ENCODE peak calls at places on chromosome 7, in seven cellular contexts. Y is left lung; J is adipocyte; I is Panc1; R is CD4-positive, CD25-positive, alpha-beta regulatory T cell; G is keratinocyte; P is GM23248. Q is an unnamed sample.

GRCh38 chr7:143934526-143935340 is at the start of gene OR2F2:
- DNase-seq in Y (no peak), J (peak; percentile 77), I (no peak), R (no peak), G (no peak), P (peak; percentile 73), Q (no peak)

GRCh38 chr7:106165328-106165727 is 53.2 kb upstream of the SYPL1 start:
- DNase-seq in Y (no peak), J (peak; percentile 60), I (no peak), R (no peak), G (no peak), P (peak; percentile 91), Q (no peak)

GRCh38 chr7:123666492-123666891 is 10.8 kb downstream of the LMOD2 start:
- DNase-seq in Y (no peak), J (no peak), I (no peak), R (no peak), G (no peak), P (no peak), Q (no peak)

GRCh38 chr7:34133983-34134782 is 228.8 kb downstream of the BMPER start:
- DNase-seq in Y (peak; percentile 41), J (peak; percentile 88), I (peak; percentile 24), R (peak; percentile 5), G (no peak), P (peak; percentile 88), Q (no peak)

GRCh38 chr7:154287370-154287769 is 235.2 kb downstream of the DPP6 start:
- DNase-seq in Y (no peak), J (no peak), I (no peak), R (no peak), G (no peak), P (no peak), Q (no peak)

GRCh38 chr7:55536619-55537457 is 35.5 kb downstream of the VOPP1 start:
- DNase-seq in Y (no peak), J (no peak), I (no peak), R (peak; percentile 60), G (no peak), P (no peak), Q (no peak)

GRCh38 chr7:5387711-5388245 is 35.9 kb downstream of the TNRC18 start:
- DNase-seq in Y (no peak), J (no peak), I (no peak), R (no peak), G (no peak), P (no peak), Q (no peak)

GRCh38 chr7:2154831-2155230 is 77.9 kb downstream of the MAD1L1 start:
- DNase-seq in Y (peak; percentile 11), J (no peak), I (no peak), R (no peak), G (no peak), P (no peak), Q (no peak)

GRCh38 chr7:87926581-87927461 is 7.2 kb upstream of the ADAM22 start:
- DNase-seq in Y (peak; percentile 53), J (no peak), I (no peak), R (peak; percentile 7), G (no peak), P (no peak), Q (no peak)

GRCh38 chr7:99955247-99955646 is 20.6 kb downstream of the AZGP1 start:
- DNase-seq in Y (no peak), J (no peak), I (no peak), R (no peak), G (no peak), P (no peak), Q (no peak)

GRCh38 chr7:37441405-37441797 is 7.3 kb downstream of the ELMO1 start:
- DNase-seq in Y (no peak), J (no peak), I (no peak), R (no peak), G (no peak), P (no peak), Q (no peak)

GRCh38 chr7:29189743-29190201 is 4.8 kb upstream of the CHN2 start:
- DNase-seq in Y (peak; percentile 63), J (peak; percentile 60), I (peak; percentile 10), R (peak; percentile 37), G (no peak), P (peak; percentile 52), Q (no peak)

GRCh38 chr7:4226166-4226857 is 455.8 kb upstream of the FOXK1 start:
- DNase-seq in Y (no peak), J (no peak), I (no peak), R (no peak), G (no peak), P (no peak), Q (no peak)

GRCh38 chr7:133021196-133021595 is 60.7 kb downstream of the CHCHD3 start:
- DNase-seq in Y (no peak), J (no peak), I (no peak), R (no peak), G (no peak), P (no peak), Q (no peak)

GRCh38 chr7:114825423-114825951 is 96.4 kb upstream of the MDFIC start:
- DNase-seq in Y (no peak), J (no peak), I (no peak), R (peak; percentile 64), G (no peak), P (no peak), Q (no peak)

GRCh38 chr7:157831143-157831900 is 494.5 kb downstream of the DNAJB6 start:
- DNase-seq in Y (no peak), J (no peak), I (no peak), R (no peak), G (no peak), P (no peak), Q (no peak)

DNA sequence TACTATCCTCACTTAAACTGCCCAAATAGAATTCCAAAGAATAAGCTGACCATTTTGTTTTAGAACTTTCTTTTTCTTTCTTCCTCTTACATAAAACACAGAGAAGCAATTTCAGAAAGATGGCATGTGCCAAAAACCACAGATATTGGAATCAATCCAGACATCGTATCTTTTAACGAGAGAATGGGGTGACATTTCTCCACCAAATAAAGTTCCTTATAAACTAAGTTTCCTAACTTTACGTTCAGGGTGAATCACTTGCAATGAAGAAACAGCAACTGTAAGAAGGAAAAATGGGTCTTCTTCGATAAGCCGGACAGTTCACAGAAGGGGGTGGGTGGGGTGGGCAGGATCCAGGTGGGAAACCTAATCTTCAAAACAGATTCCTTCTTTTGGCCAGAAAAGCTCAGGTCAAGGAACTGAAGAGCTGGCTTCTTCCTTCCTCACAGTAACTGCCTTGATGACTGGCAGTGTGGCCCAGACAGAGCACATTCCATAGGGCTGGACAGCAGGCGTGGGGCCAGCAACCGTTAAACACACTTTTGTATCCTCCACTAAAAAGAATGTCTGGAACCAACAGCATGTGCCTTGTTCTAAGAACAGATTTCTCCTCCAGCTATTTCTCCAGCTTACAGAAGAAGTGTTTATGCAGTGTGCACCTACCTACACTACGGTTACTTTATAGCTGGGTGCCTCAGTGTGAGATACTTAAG is 31.5 kb downstream of the CREB3L2 start:
- DNase-seq in Y (peak; percentile 67), J (peak; percentile 91), I (no peak), R (no peak), G (no peak), P (peak; percentile 93), Q (no peak)
- H3K4me1 ChIP-seq in Y (peaks cover 33% of the 10 kb centered on the region), J (peaks cover 61% of the 10 kb centered on the region), I (peaks cover 7% of the 10 kb centered on the region), R (no peaks in the 10 kb centered on the region), G (peaks cover 5% of the 10 kb centered on the region), P (peaks cover 75% of the 10 kb centered on the region), Q (no peaks in the 10 kb centered on the region)

DNA sequence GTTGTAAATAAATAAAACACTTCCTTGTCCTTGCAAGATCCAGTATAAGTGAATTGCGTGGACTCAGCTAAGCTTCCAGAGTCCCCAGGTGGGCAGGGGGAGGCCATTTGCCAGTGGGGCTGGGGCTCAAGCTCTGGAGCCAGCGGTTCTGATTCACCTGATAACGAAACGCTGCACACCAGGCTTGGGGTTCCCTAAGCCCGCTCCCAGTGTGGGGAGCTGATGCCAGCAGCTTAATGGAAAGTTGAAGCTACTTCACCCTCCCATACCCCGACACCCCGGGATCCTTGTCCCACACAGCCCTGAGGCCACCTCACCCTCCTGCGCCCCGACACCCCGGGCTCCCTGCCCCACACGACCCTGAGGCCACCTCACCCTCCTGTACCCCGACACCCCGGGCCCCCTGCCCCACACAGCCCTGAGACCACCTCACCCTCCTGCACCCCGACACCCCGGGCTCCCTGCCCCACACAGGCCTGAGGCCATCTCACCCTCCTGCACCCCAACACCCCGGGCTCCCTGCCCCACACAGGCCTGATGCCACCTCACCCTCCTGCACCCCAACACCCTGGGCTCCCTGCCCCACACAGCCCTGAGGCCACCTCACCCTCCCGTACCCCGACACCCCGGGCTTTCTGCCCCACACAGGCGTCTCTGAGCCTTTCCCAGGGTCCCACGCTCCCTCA is 30.8 kb downstream of the FKBP6 start:
- DNase-seq in Y (no peak), J (no peak), I (no peak), R (no peak), G (no peak), P (no peak), Q (no peak)
- H3K4me3 ChIP-seq in Y (no peak overlapping the region), J (peak overlapping the region; percentile 62), I (peak overlapping the region; percentile 53), R (no peak overlapping the region), G (no peak overlapping the region), P (peak overlapping the region; percentile 45), Q (no peak overlapping the region)

DNA sequence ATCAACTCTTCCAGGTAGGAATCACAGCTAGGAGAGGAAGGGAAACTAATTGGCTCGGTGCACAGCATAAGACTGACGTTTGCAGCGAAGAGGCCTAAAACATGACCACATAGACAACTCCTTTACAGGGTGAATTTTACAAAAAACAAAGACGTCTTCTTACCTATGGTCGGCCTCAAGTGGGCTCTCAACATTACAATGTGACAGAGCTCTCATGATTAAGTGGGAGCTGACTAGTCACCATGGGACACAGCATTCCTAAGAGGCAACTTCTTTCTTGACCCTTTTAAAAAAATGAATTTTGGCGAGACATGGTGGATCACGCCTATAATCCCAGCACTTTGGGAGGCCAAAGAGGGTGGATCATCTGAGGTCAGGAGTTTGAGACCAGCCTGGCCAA is 4.6 kb downstream of the PDIA4 start:
- DNase-seq in Y (no peak), J (no peak), I (no peak), R (no peak), G (no peak), P (no peak), Q (no peak)
- H3K4me1 ChIP-seq in Y (peaks cover 29% of the 10 kb centered on the region), J (peaks cover 10% of the 10 kb centered on the region), I (peaks cover 14% of the 10 kb centered on the region), R (peaks cover 29% of the 10 kb centered on the region), G (peaks cover 16% of the 10 kb centered on the region), P (peaks cover 12% of the 10 kb centered on the region), Q (peaks cover 19% of the 10 kb centered on the region)

GRCh38 chr7:35652124-35652523 is 42.8 kb downstream of the HERPUD2 start:
- DNase-seq in Y (no peak), J (no peak), I (no peak), R (peak; percentile 27), G (no peak), P (no peak), Q (no peak)
- H3K4me3 ChIP-seq in Y (no peak overlapping the region), J (no peak overlapping the region), I (no peak overlapping the region), R (peak overlapping the region; percentile 49), G (no peak overlapping the region), P (no peak overlapping the region), Q (no peak overlapping the region)

GRCh38 chr7:95180-95862 is 97.0 kb upstream of the FAM20C start:
- DNase-seq in Y (no peak), J (no peak), I (no peak), R (no peak), G (no peak), P (peak; percentile 73), Q (no peak)
- H3K4me1 ChIP-seq in Y (peaks cover 6% of the 10 kb centered on the region), J (peaks cover 10% of the 10 kb centered on the region), I (no peaks in the 10 kb centered on the region), R (no peaks in the 10 kb centered on the region), G (peaks cover 30% of the 10 kb centered on the region), P (peaks cover 27% of the 10 kb centered on the region), Q (no peaks in the 10 kb centered on the region)